ENCODE peak calls at places on chromosome 16, in nine cellular contexts. One of them, this sample, is unnamed.

GRCh38 chr16:8931864-8932263 is 31.8 kb downstream of the USP7 start:
- DNase-seq in Caco-2: peak
- DNase-seq in RWPE2: no peak
- DNase-seq in astrocyte of the spinal cord: peak
- DNase-seq in thoracic aorta: no peak
- DNase-seq in mammary epithelial cell: peak
- DNase-seq in astrocyte: peak
- DNase-seq in AG09319: peak
- DNase-seq in B cell: peak
- DNase-seq in this sample: no peak

GRCh38 chr16:68920349-68920748 is 77.0 kb downstream of the TANGO6 start:
- DNase-seq in Caco-2: no peak
- DNase-seq in RWPE2: no peak
- DNase-seq in astrocyte of the spinal cord: no peak
- DNase-seq in thoracic aorta: no peak
- DNase-seq in mammary epithelial cell: peak
- DNase-seq in astrocyte: no peak
- DNase-seq in AG09319: no peak
- DNase-seq in B cell: no peak
- DNase-seq in this sample: no peak

GRCh38 chr16:66275795-66276428 is 90.6 kb upstream of the CDH5 start:
- DNase-seq in Caco-2: peak
- DNase-seq in RWPE2: no peak
- DNase-seq in astrocyte of the spinal cord: peak
- DNase-seq in thoracic aorta: no peak
- DNase-seq in mammary epithelial cell: peak
- DNase-seq in astrocyte: peak
- DNase-seq in AG09319: no peak
- DNase-seq in B cell: no peak
- DNase-seq in this sample: no peak

GRCh38 chr16:88941933-88942909 is 34.8 kb downstream of the CBFA2T3 start:
- DNase-seq in Caco-2: peak
- DNase-seq in RWPE2: no peak
- DNase-seq in astrocyte of the spinal cord: no peak
- DNase-seq in thoracic aorta: no peak
- DNase-seq in mammary epithelial cell: no peak
- DNase-seq in astrocyte: no peak
- DNase-seq in AG09319: no peak
- DNase-seq in B cell: peak
- DNase-seq in this sample: no peak

GRCh38 chr16:20383106-20384029 is 21.2 kb downstream of the PDILT start:
- DNase-seq in Caco-2: peak
- DNase-seq in RWPE2: no peak
- DNase-seq in astrocyte of the spinal cord: peak
- DNase-seq in thoracic aorta: peak
- DNase-seq in mammary epithelial cell: peak
- DNase-seq in astrocyte: peak
- DNase-seq in AG09319: peak
- DNase-seq in B cell: peak
- DNase-seq in this sample: no peak

GRCh38 chr16:84815446-84815845 is 4.3 kb upstream of the CRISPLD2 start:
- DNase-seq in Caco-2: no peak
- DNase-seq in RWPE2: no peak
- DNase-seq in astrocyte of the spinal cord: no peak
- DNase-seq in thoracic aorta: no peak
- DNase-seq in mammary epithelial cell: no peak
- DNase-seq in astrocyte: no peak
- DNase-seq in AG09319: no peak
- DNase-seq in B cell: no peak
- DNase-seq in this sample: no peak

GRCh38 chr16:51937771-51938170 is 609.2 kb downstream of the TOX3 start:
- DNase-seq in Caco-2: no peak
- DNase-seq in RWPE2: no peak
- DNase-seq in astrocyte of the spinal cord: peak
- DNase-seq in thoracic aorta: no peak
- DNase-seq in mammary epithelial cell: no peak
- DNase-seq in astrocyte: no peak
- DNase-seq in AG09319: no peak
- DNase-seq in B cell: no peak
- DNase-seq in this sample: no peak

GRCh38 chr16:89093602-89094251 is at the start of gene ACSF3:
- DNase-seq in Caco-2: peak
- DNase-seq in RWPE2: no peak
- DNase-seq in astrocyte of the spinal cord: peak
- DNase-seq in thoracic aorta: no peak
- DNase-seq in mammary epithelial cell: peak
- DNase-seq in astrocyte: peak
- DNase-seq in AG09319: peak
- DNase-seq in B cell: peak
- DNase-seq in this sample: no peak

GRCh38 chr16:57609541-57610401 is 18.7 kb upstream of the ADGRG1 start:
- DNase-seq in Caco-2: no peak
- DNase-seq in RWPE2: peak
- DNase-seq in astrocyte of the spinal cord: no peak
- DNase-seq in thoracic aorta: no peak
- DNase-seq in mammary epithelial cell: no peak
- DNase-seq in astrocyte: no peak
- DNase-seq in AG09319: no peak
- DNase-seq in B cell: no peak
- DNase-seq in this sample: no peak

GRCh38 chr16:75402174-75402820 is 31.0 kb downstream of the CFDP1 start:
- DNase-seq in Caco-2: no peak
- DNase-seq in RWPE2: no peak
- DNase-seq in astrocyte of the spinal cord: peak
- DNase-seq in thoracic aorta: no peak
- DNase-seq in mammary epithelial cell: peak
- DNase-seq in astrocyte: peak
- DNase-seq in AG09319: no peak
- DNase-seq in B cell: no peak
- DNase-seq in this sample: no peak

GRCh38 chr16:11915644-11916523 is at the start of gene GSPT1:
- DNase-seq in Caco-2: peak
- DNase-seq in RWPE2: peak
- DNase-seq in astrocyte of the spinal cord: peak
- DNase-seq in thoracic aorta: peak
- DNase-seq in mammary epithelial cell: peak
- DNase-seq in astrocyte: peak
- DNase-seq in AG09319: peak
- DNase-seq in B cell: peak
- DNase-seq in this sample: peak
- TF ChIP-seq CTCF in Caco-2: no peak
- TF ChIP-seq CTCF in RWPE2: no peak
- TF ChIP-seq CTCF in astrocyte of the spinal cord: no peak
- TF ChIP-seq CTCF in thoracic aorta: peak
- TF ChIP-seq CTCF in mammary epithelial cell: no peak
- TF ChIP-seq CTCF in astrocyte: no peak
- TF ChIP-seq CTCF in AG09319: no peak
- TF ChIP-seq CTCF in B cell: no peak
- TF ChIP-seq CTCF in this sample: no peak

GRCh38 chr16:15038689-15039088 is 17.2 kb downstream of the NTAN1 start:
- DNase-seq in Caco-2: no peak
- DNase-seq in RWPE2: no peak
- DNase-seq in astrocyte of the spinal cord: no peak
- DNase-seq in thoracic aorta: no peak
- DNase-seq in mammary epithelial cell: no peak
- DNase-seq in astrocyte: no peak
- DNase-seq in AG09319: no peak
- DNase-seq in B cell: no peak
- DNase-seq in this sample: no peak

GRCh38 chr16:15037745-15038144 is 18.1 kb downstream of the NTAN1 start:
- DNase-seq in Caco-2: no peak
- DNase-seq in RWPE2: no peak
- DNase-seq in astrocyte of the spinal cord: no peak
- DNase-seq in thoracic aorta: no peak
- DNase-seq in mammary epithelial cell: no peak
- DNase-seq in astrocyte: no peak
- DNase-seq in AG09319: no peak
- DNase-seq in B cell: no peak
- DNase-seq in this sample: no peak

GRCh38 chr16:15043344-15043743 is 12.5 kb downstream of the NTAN1 start:
- DNase-seq in Caco-2: no peak
- DNase-seq in RWPE2: no peak
- DNase-seq in astrocyte of the spinal cord: no peak
- DNase-seq in thoracic aorta: no peak
- DNase-seq in mammary epithelial cell: peak
- DNase-seq in astrocyte: no peak
- DNase-seq in AG09319: no peak
- DNase-seq in B cell: no peak
- DNase-seq in this sample: no peak

GRCh38 chr16:15044286-15044685 is 11.6 kb downstream of the NTAN1 start:
- DNase-seq in Caco-2: no peak
- DNase-seq in RWPE2: no peak
- DNase-seq in astrocyte of the spinal cord: no peak
- DNase-seq in thoracic aorta: no peak
- DNase-seq in mammary epithelial cell: no peak
- DNase-seq in astrocyte: no peak
- DNase-seq in AG09319: no peak
- DNase-seq in B cell: no peak
- DNase-seq in this sample: no peak

GRCh38 chr16:15041260-15042011 is 14.4 kb downstream of the NTAN1 start:
- DNase-seq in Caco-2: no peak
- DNase-seq in RWPE2: no peak
- DNase-seq in astrocyte of the spinal cord: peak
- DNase-seq in thoracic aorta: peak
- DNase-seq in mammary epithelial cell: peak
- DNase-seq in astrocyte: peak
- DNase-seq in AG09319: peak
- DNase-seq in B cell: no peak
- DNase-seq in this sample: no peak
- TF ChIP-seq CTCF in Caco-2: no peak
- TF ChIP-seq CTCF in RWPE2: no peak
- TF ChIP-seq CTCF in astrocyte of the spinal cord: no peak
- TF ChIP-seq CTCF in thoracic aorta: no peak
- TF ChIP-seq CTCF in mammary epithelial cell: no peak
- TF ChIP-seq CTCF in astrocyte: no peak
- TF ChIP-seq CTCF in AG09319: peak
- TF ChIP-seq CTCF in B cell: no peak
- TF ChIP-seq CTCF in this sample: no peak

GRCh38 chr16:11677451-11677951 is 9.2 kb downstream of the SNN start:
- DNase-seq in Caco-2: no peak
- DNase-seq in RWPE2: no peak
- DNase-seq in astrocyte of the spinal cord: no peak
- DNase-seq in thoracic aorta: no peak
- DNase-seq in mammary epithelial cell: peak
- DNase-seq in astrocyte: no peak
- DNase-seq in AG09319: no peak
- DNase-seq in B cell: no peak
- DNase-seq in this sample: no peak
- TF ChIP-seq CTCF in Caco-2: no peak
- TF ChIP-seq CTCF in RWPE2: no peak
- TF ChIP-seq CTCF in astrocyte of the spinal cord: no peak
- TF ChIP-seq CTCF in thoracic aorta: no peak
- TF ChIP-seq CTCF in mammary epithelial cell: no peak
- TF ChIP-seq CTCF in astrocyte: no peak
- TF ChIP-seq CTCF in AG09319: no peak
- TF ChIP-seq CTCF in B cell: no peak
- TF ChIP-seq CTCF in this sample: no peak

GRCh38 chr16:2784536-2785100 is 2.7 kb downstream of the PRSS33 start:
- DNase-seq in Caco-2: no peak
- DNase-seq in RWPE2: peak
- DNase-seq in astrocyte of the spinal cord: no peak
- DNase-seq in thoracic aorta: no peak
- DNase-seq in mammary epithelial cell: no peak
- DNase-seq in astrocyte: no peak
- DNase-seq in AG09319: no peak
- DNase-seq in B cell: no peak
- DNase-seq in this sample: peak

GRCh38 chr16:2783581-2784375 is 3.6 kb downstream of the PRSS33 start:
- DNase-seq in Caco-2: no peak
- DNase-seq in RWPE2: peak
- DNase-seq in astrocyte of the spinal cord: no peak
- DNase-seq in thoracic aorta: no peak
- DNase-seq in mammary epithelial cell: no peak
- DNase-seq in astrocyte: no peak
- DNase-seq in AG09319: no peak
- DNase-seq in B cell: no peak
- DNase-seq in this sample: peak

GRCh38 chr16:2786826-2787151 is 571 bp downstream of the PRSS33 start:
- DNase-seq in Caco-2: no peak
- DNase-seq in RWPE2: no peak
- DNase-seq in astrocyte of the spinal cord: no peak
- DNase-seq in thoracic aorta: no peak
- DNase-seq in mammary epithelial cell: no peak
- DNase-seq in astrocyte: no peak
- DNase-seq in AG09319: no peak
- DNase-seq in B cell: no peak
- DNase-seq in this sample: peak

GRCh38 chr16:2786061-2786825 is 1.1 kb downstream of the PRSS33 start:
- DNase-seq in Caco-2: no peak
- DNase-seq in RWPE2: peak
- DNase-seq in astrocyte of the spinal cord: no peak
- DNase-seq in thoracic aorta: no peak
- DNase-seq in mammary epithelial cell: no peak
- DNase-seq in astrocyte: no peak
- DNase-seq in AG09319: no peak
- DNase-seq in B cell: no peak
- DNase-seq in this sample: peak

DNA sequence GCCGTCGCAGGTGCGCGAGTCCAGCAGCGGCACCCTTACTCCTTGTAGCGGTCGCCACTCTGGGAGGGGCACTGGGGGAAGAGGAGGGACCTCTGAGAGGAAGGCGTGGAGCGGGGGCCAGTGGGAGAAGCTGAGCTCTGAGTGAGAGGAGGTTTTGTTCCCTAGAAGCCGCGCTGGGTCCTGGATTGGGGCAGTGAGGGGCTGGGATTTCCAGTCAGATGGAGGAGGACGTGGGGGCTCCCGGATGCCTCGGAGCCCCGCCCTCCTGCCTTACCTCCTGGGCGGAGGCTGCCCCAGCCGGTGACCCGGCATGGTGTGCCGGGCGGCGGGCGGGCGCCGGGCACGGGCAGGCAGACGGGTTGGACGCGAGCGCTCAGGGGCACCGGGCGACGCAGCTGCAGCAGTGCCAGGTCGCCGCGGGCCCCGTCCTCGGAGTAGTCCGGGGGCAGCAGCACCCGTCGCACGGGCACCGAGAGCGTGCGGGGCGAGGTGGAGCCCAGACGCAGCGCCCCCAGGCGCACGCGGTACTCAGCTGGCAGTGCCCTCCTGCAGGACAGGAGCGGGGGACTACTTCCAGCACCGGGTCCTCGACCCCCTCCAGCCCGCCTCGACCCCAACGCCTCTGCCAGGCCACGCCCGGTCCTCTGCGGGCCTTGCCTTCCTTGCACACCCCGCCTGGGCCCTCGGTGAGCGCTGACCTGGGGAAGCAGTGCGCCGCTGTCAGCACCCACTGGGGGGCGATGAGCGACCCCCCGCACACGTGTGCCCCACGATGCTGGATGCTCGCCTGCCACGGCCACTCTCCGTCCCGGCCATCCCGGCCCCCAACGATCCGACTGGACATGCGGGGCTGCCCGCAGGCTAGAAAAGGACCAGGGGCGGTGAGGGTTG is 2.0 kb downstream of the PRSS33 start:
- DNase-seq in Caco-2: no peak
- DNase-seq in RWPE2: peak
- DNase-seq in astrocyte of the spinal cord: no peak
- DNase-seq in thoracic aorta: no peak
- DNase-seq in mammary epithelial cell: no peak
- DNase-seq in astrocyte: no peak
- DNase-seq in AG09319: no peak
- DNase-seq in B cell: peak
- DNase-seq in this sample: peak
- TF ChIP-seq CTCF in Caco-2: no peak
- TF ChIP-seq CTCF in RWPE2: no peak
- TF ChIP-seq CTCF in astrocyte of the spinal cord: no peak
- TF ChIP-seq CTCF in thoracic aorta: no peak
- TF ChIP-seq CTCF in mammary epithelial cell: no peak
- TF ChIP-seq CTCF in astrocyte: no peak
- TF ChIP-seq CTCF in AG09319: no peak
- TF ChIP-seq CTCF in B cell: no peak
- TF ChIP-seq CTCF in this sample: no peak